ENCODE peak calls at places on chromosomes 11 and 22, in nine cellular contexts. L is BJ; G is hepatocyte; C is astrocyte of the cerebellum; W is naive thymus-derived CD4-positive, alpha-beta T cell; M is AG09309; E is K562; J is GM23338; S is adipocyte. X is an unnamed sample.

GRCh38 chr11:131724436-131724995 is 354.1 kb downstream of the NTM start:
- DNase-seq in M (no peak), S (no peak), G (no peak), C (no peak), E (no peak), W (no peak), L (no peak), J (no peak), X (no peak)

GRCh38 chr11:71300187-71300586 is 47.8 kb upstream of the SHANK2 start:
- DNase-seq in E (no peak), J (no peak), C (no peak), M (no peak), L (no peak), S (peak), W (no peak), G (no peak), X (no peak)

GRCh38 chr11:32893091-32893946 is 708 bp downstream of the QSER1 start:
- DNase-seq in E (peak), S (peak), C (no peak), G (peak), M (no peak), J (peak), L (no peak), W (peak), X (no peak)

GRCh38 chr11:77672276-77672675 is 34.7 kb upstream of the CLNS1A start:
- DNase-seq in L (peak), C (peak), G (peak), W (no peak), S (peak), E (no peak), J (no peak), M (peak), X (no peak)

GRCh38 chr11:72238040-72238450 is 5.9 kb downstream of the PHOX2A start:
- DNase-seq in M (no peak), E (peak), G (peak), J (peak), C (peak), S (peak), W (peak), L (no peak), X (peak)

GRCh38 chr22:36562261-36562835 is 33.4 kb upstream of the EIF3D start:
- DNase-seq in W (no peak), S (no peak), M (no peak), C (no peak), G (no peak), L (no peak), J (no peak), E (peak), X (no peak)

GRCh38 chr11:73629907-73630306 is 16.5 kb upstream of the PLEKHB1 start:
- DNase-seq in S (no peak), E (no peak), W (no peak), M (no peak), G (no peak), C (no peak), L (no peak), J (no peak), X (no peak)

GRCh38 chr11:8768625-8769333 is 86.2 kb downstream of the RPL27A start:
- DNase-seq in J (no peak), S (peak), W (no peak), L (no peak), G (peak), E (peak), C (no peak), M (no peak), X (no peak)

GRCh38 chr11:82738116-82738515 is 4.5 kb upstream of the FAM181B start:
- DNase-seq in C (no peak), W (no peak), J (no peak), E (no peak), L (no peak), M (no peak), G (no peak), S (no peak), X (no peak)

GRCh38 chr22:29044657-29045176 is 16.9 kb downstream of the C22orf31 start:
- DNase-seq in W (no peak), S (peak), C (no peak), M (no peak), L (no peak), E (no peak), J (no peak), G (peak), X (no peak)

GRCh38 chr11:117087446-117087845 is 10.8 kb downstream of the SIK3 start:
- DNase-seq in C (no peak), L (no peak), S (no peak), J (no peak), W (peak), M (no peak), E (peak), G (no peak), X (peak)

GRCh38 chr22:36493690-36494110 is 12.3 kb upstream of the TXN2 start:
- DNase-seq in L (no peak), J (no peak), C (no peak), W (no peak), E (no peak), G (no peak), S (no peak), M (no peak), X (no peak)

GRCh38 chr11:128451651-128452470 is 135.5 kb downstream of the ETS1 start:
- DNase-seq in J (peak), W (no peak), M (no peak), C (peak), G (no peak), S (peak), E (no peak), L (no peak), X (no peak)

GRCh38 chr22:46180370-46181137 is 30.2 kb downstream of the PPARA start:
- DNase-seq in L (no peak), C (no peak), M (no peak), J (peak), G (no peak), W (no peak), E (no peak), S (peak), X (peak)

GRCh38 chr11:33375688-33376311 is 118.6 kb downstream of the HIPK3 start:
- DNase-seq in M (no peak), C (no peak), G (peak), W (no peak), L (no peak), J (peak), S (peak), E (no peak), X (no peak)

GRCh38 chr11:2218234-2218633 is 46.6 kb upstream of the TH start:
- DNase-seq in W (no peak), J (no peak), M (no peak), S (no peak), E (no peak), C (no peak), G (no peak), L (no peak), X (no peak)

GRCh38 chr11:80451105-80451504 is 1010.3 kb upstream of the TENM4 start:
- DNase-seq in C (no peak), S (no peak), G (no peak), E (no peak), W (no peak), M (no peak), J (no peak), L (no peak), X (no peak)

GRCh38 chr11:3037945-3038271 is 19.3 kb downstream of the CARS1 start:
- DNase-seq in M (no peak), J (no peak), W (no peak), G (no peak), C (no peak), S (no peak), E (no peak), L (no peak), X (no peak)

GRCh38 chr22:37781434-37782059 is 26.2 kb upstream of the GCAT start:
- DNase-seq in W (no peak), L (no peak), C (no peak), J (peak), G (no peak), M (no peak), E (no peak), S (no peak), X (no peak)

GRCh38 chr22:24595863-24596262 is 3.0 kb upstream of the LRRC75B start:
- DNase-seq in E (no peak), G (no peak), C (no peak), W (no peak), L (no peak), J (no peak), M (no peak), S (no peak), X (no peak)

GRCh38 chr11:16326679-16327297 is 29.6 kb downstream of the SOX6 start:
- DNase-seq in S (peak), G (no peak), C (no peak), L (no peak), E (no peak), J (no peak), W (no peak), M (no peak), X (no peak)
- H3K4me3 ChIP-seq in S (no peak), G (no peak), C (no peak), L (no peak), E (no peak), J (no peak), W (no peak), M (no peak), X (no peak)

GRCh38 chr11:64244966-64245365 is 1.8 kb downstream of the PPP1R14B start:
- DNase-seq in E (no peak), J (no peak), L (no peak), G (no peak), M (no peak), W (no peak), C (no peak), S (no peak), X (peak)
- H3K4me3 ChIP-seq in E (peak), J (peak), L (peak), G (no peak), M (peak), W (no peak), C (peak), S (peak), X (peak)

GRCh38 chr11:57638811-57639320 is 10.8 kb downstream of the YPEL4 start:
- DNase-seq in W (no peak), C (no peak), J (no peak), E (no peak), G (no peak), L (no peak), M (no peak), S (peak), X (no peak)
- H3K4me3 ChIP-seq in W (peak), C (peak), J (peak), E (no peak), G (peak), L (peak), M (peak), S (peak), X (no peak)

DNA sequence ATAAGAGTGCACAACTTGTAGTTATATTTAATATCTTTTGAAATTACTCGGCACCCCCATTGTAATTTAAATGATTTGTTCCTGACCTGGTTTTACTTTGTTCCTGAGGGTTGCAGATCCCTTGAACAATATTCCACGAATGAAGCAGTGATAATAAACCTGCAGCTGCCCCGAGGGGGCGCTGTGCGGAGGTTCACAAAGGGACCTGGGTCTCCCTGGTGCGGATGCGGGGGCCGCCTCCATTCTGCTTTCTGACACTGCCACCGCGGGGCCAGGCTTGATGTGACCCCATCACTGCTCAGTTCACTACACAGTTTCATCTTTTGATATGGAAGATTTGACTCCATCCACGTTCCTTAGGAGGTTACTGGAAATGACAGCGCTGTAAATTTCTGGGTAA is 62.9 kb upstream of the PRODH start:
- DNase-seq in J (peak), L (no peak), G (no peak), W (no peak), C (no peak), S (no peak), E (peak), M (no peak), X (no peak)
- H3K4me3 ChIP-seq in J (no peak), L (no peak), G (no peak), W (no peak), C (no peak), S (no peak), E (no peak), M (no peak), X (no peak)

DNA sequence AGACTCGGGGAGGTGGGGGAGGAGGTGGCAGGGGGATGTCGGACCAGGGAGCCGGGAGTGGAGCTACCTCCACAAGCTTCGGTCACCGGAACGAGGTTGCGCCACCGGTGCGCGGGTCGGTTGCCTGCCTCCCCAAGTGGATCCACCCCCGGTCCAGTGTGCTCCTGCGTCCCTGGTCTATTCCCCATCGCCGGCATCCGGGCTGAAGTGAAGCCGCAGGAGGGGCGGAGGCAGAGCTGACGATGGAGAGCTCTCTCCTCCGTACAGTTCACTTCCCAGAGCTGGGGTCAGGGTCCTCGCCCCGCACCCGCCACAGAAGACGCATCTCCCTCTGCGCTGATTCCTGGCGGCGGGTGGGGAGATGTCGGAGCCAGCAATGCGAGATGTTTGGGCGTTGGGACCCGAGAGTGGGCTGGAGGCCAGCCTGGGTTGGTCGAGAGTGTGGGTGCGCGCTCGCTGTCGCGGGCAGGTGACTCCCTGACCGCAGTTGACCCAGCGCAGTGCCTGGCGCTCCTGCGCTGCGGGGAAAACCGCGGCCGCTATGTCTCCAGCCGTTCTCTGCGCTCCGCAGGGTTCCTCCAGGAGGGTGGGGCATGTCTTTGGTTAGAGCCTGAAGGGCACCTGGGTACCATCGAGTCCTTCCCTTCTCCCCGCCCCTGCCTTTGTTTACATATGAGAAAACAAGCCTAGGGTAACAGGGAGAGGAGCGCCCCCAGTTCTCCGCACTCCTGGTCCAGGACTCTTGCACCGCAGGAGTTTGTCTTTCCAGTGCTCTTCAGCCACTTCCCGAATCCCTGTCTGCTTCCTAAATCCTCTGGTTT is 1.7 kb downstream of the C11orf96 start:
- DNase-seq in M (no peak), W (no peak), S (peak), J (peak), C (no peak), E (no peak), L (no peak), G (no peak), X (no peak)
- H3K4me3 ChIP-seq in M (no peak), W (no peak), S (peak), J (peak), C (peak), E (peak), L (no peak), G (peak), X (peak)

GRCh38 chr22:40180403-40180802 is 2.7 kb downstream of the TNRC6B start:
- DNase-seq in G (no peak), S (peak), L (no peak), E (no peak), C (no peak), M (no peak), J (no peak), W (no peak), X (no peak)
- H3K4me3 ChIP-seq in G (no peak), S (peak), L (no peak), E (peak), C (peak), M (no peak), J (peak), W (no peak), X (no peak)

GRCh38 chr22:40107244-40107643 is 70.5 kb upstream of the TNRC6B start:
- DNase-seq in E (no peak), M (no peak), J (no peak), G (no peak), L (no peak), W (no peak), S (peak), C (no peak), X (no peak)
- H3K4me3 ChIP-seq in E (no peak), M (no peak), J (no peak), G (no peak), L (peak), W (peak), S (peak), C (no peak), X (peak)

GRCh38 chr11:133070790-133071189 is 461.5 kb downstream of the OPCML start:
- DNase-seq in W (no peak), L (no peak), E (no peak), J (peak), G (no peak), M (no peak), C (no peak), S (no peak), X (no peak)

GRCh38 chr11:133065847-133066485 is 466.3 kb downstream of the OPCML start:
- DNase-seq in E (no peak), C (no peak), W (no peak), G (no peak), M (no peak), J (no peak), S (no peak), L (no peak), X (no peak)

GRCh38 chr11:133070053-133070713 is 462.1 kb downstream of the OPCML start:
- DNase-seq in M (no peak), W (no peak), C (no peak), S (no peak), L (no peak), J (peak), E (no peak), G (no peak), X (no peak)

GRCh38 chr11:133064152-133064877 is 468.0 kb downstream of the OPCML start:
- DNase-seq in M (no peak), L (no peak), J (peak), W (no peak), E (no peak), G (peak), S (peak), C (peak), X (no peak)

GRCh38 chr11:133064961-133065360 is 467.3 kb downstream of the OPCML start:
- DNase-seq in J (no peak), C (no peak), W (no peak), S (no peak), L (no peak), M (no peak), E (no peak), G (no peak), X (no peak)
- H3K4me3 ChIP-seq in J (peak), C (peak), W (no peak), S (peak), L (no peak), M (peak), E (no peak), G (peak), X (no peak)

GRCh38 chr22:43546186-43546585 is 134.4 kb downstream of the MPPED1 start:
- DNase-seq in G (no peak), W (no peak), J (no peak), C (no peak), E (no peak), M (no peak), L (no peak), S (no peak), X (peak)
- H3K4me3 ChIP-seq in G (no peak), W (no peak), J (no peak), C (no peak), E (no peak), M (no peak), L (no peak), S (no peak), X (no peak)

DNA sequence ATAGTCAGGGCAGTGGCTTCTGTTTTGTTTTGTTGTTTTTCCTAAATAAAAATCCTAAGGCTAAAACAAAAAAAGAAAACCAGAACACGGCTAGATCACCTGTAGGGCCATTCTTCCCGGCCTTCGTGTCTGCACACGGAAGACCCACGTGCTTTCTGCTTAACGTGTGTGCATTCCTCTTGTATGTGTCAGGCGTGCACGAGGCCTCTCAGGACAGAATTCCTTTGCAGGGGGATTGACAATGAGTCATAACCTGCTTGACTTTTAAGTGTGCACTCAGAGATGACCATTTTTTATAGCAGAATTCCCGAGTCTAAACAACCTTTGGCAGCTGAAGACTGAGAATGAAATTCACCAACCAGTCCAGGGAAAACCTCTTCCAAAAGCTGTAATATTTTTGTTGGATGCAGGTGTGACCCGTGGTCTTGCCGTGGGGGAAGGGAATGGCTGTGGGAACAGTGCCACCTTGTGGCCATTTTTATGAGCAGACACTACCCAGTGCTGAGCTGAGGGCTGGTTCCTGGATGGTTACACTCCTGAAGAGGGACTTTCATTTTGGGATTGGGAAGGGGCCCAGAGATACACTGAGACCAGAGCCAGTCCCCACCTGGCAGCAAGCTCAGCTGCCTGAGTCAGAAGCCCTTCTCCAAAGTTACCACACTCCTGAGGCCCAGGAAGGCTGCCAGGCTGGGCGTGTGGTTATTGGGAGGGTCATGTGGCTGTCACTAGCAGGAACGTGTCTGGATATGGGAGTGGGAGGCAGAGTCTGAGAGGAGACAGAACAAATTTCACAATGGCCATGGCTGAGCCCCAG is 35.7 kb upstream of the DKK3 start:
- DNase-seq in G (peak), M (peak), S (peak), W (peak), L (peak), E (peak), C (peak), J (peak), X (peak)
- H3K4me3 ChIP-seq in G (no peak), M (peak), S (peak), W (no peak), L (no peak), E (no peak), C (peak), J (no peak), X (no peak)